ENCODE peak calls at places on chromosomes 7 and 10, in eight cellular contexts. One of them, this sample, is unnamed.

GRCh38 chr10:1183746-1184145 is 127.6 kb downstream of the WDR37 start:
- DNase-seq in coronary artery: no peak
- DNase-seq in tibial nerve: no peak
- DNase-seq in A549: no peak
- DNase-seq in naive thymus-derived CD4-positive, alpha-beta T cell: no peak
- DNase-seq in colonic mucosa: no peak
- DNase-seq in lower lobe of right lung: peak; percentile 13
- DNase-seq in substantia nigra: no peak
- DNase-seq in this sample: no peak

GRCh38 chr10:1529806-1530413 is 207.4 kb downstream of the ADARB2 start:
- DNase-seq in substantia nigra: no peak
- DNase-seq in A549: no peak
- DNase-seq in naive thymus-derived CD4-positive, alpha-beta T cell: no peak
- DNase-seq in coronary artery: no peak
- DNase-seq in colonic mucosa: no peak
- DNase-seq in lower lobe of right lung: no peak
- DNase-seq in tibial nerve: no peak
- DNase-seq in this sample: no peak

GRCh38 chr7:150383710-150384397 is 4.7 kb downstream of the ZNF775 start:
- DNase-seq in naive thymus-derived CD4-positive, alpha-beta T cell: no peak
- DNase-seq in lower lobe of right lung: no peak
- DNase-seq in colonic mucosa: peak; percentile 90
- DNase-seq in substantia nigra: peak; percentile 97
- DNase-seq in coronary artery: no peak
- DNase-seq in tibial nerve: peak; percentile 19
- DNase-seq in A549: no peak
- DNase-seq in this sample: peak; percentile 96

GRCh38 chr10:72812798-72813430 is 80.6 kb upstream of the OIT3 start:
- DNase-seq in naive thymus-derived CD4-positive, alpha-beta T cell: no peak
- DNase-seq in lower lobe of right lung: no peak
- DNase-seq in A549: peak; percentile 15
- DNase-seq in substantia nigra: no peak
- DNase-seq in colonic mucosa: no peak
- DNase-seq in tibial nerve: no peak
- DNase-seq in coronary artery: no peak
- DNase-seq in this sample: no peak

GRCh38 chr7:55538538-55538937 is 33.8 kb downstream of the VOPP1 start:
- DNase-seq in naive thymus-derived CD4-positive, alpha-beta T cell: no peak
- DNase-seq in tibial nerve: no peak
- DNase-seq in A549: no peak
- DNase-seq in colonic mucosa: no peak
- DNase-seq in coronary artery: no peak
- DNase-seq in substantia nigra: no peak
- DNase-seq in lower lobe of right lung: no peak
- DNase-seq in this sample: no peak

GRCh38 chr7:67019562-67020390 is 23.1 kb downstream of the TYW1 start:
- DNase-seq in naive thymus-derived CD4-positive, alpha-beta T cell: no peak
- DNase-seq in coronary artery: no peak
- DNase-seq in substantia nigra: no peak
- DNase-seq in colonic mucosa: no peak
- DNase-seq in tibial nerve: no peak
- DNase-seq in A549: no peak
- DNase-seq in lower lobe of right lung: no peak
- DNase-seq in this sample: no peak

GRCh38 chr10:104640339-104641149 is 546 bp upstream of the SORCS3 start:
- DNase-seq in tibial nerve: no peak
- DNase-seq in colonic mucosa: no peak
- DNase-seq in naive thymus-derived CD4-positive, alpha-beta T cell: no peak
- DNase-seq in lower lobe of right lung: no peak
- DNase-seq in A549: no peak
- DNase-seq in substantia nigra: no peak
- DNase-seq in coronary artery: no peak
- DNase-seq in this sample: no peak

GRCh38 chr10:61397175-61397986 is 55.8 kb downstream of the TMEM26 start:
- DNase-seq in substantia nigra: no peak
- DNase-seq in tibial nerve: no peak
- DNase-seq in lower lobe of right lung: no peak
- DNase-seq in naive thymus-derived CD4-positive, alpha-beta T cell: no peak
- DNase-seq in colonic mucosa: no peak
- DNase-seq in A549: no peak
- DNase-seq in coronary artery: no peak
- DNase-seq in this sample: no peak

GRCh38 chr7:131509781-131510180 is 46.6 kb downstream of the PODXL start:
- DNase-seq in A549: no peak
- DNase-seq in substantia nigra: no peak
- DNase-seq in lower lobe of right lung: no peak
- DNase-seq in coronary artery: no peak
- DNase-seq in colonic mucosa: no peak
- DNase-seq in naive thymus-derived CD4-positive, alpha-beta T cell: no peak
- DNase-seq in tibial nerve: no peak
- DNase-seq in this sample: no peak

GRCh38 chr7:150744041-150744656 is 6.9 kb downstream of the GIMAP5 start:
- DNase-seq in naive thymus-derived CD4-positive, alpha-beta T cell: no peak
- DNase-seq in lower lobe of right lung: no peak
- DNase-seq in substantia nigra: no peak
- DNase-seq in A549: no peak
- DNase-seq in colonic mucosa: no peak
- DNase-seq in tibial nerve: no peak
- DNase-seq in coronary artery: no peak
- DNase-seq in this sample: no peak

GRCh38 chr7:16638282-16639265 is 7.0 kb downstream of the ANKMY2 start:
- DNase-seq in A549: no peak
- DNase-seq in lower lobe of right lung: no peak
- DNase-seq in colonic mucosa: no peak
- DNase-seq in tibial nerve: no peak
- DNase-seq in coronary artery: no peak
- DNase-seq in substantia nigra: no peak
- DNase-seq in naive thymus-derived CD4-positive, alpha-beta T cell: no peak
- DNase-seq in this sample: no peak

GRCh38 chr10:88241501-88241900 is 341.6 kb downstream of the RNLS start:
- DNase-seq in tibial nerve: no peak
- DNase-seq in coronary artery: no peak
- DNase-seq in substantia nigra: no peak
- DNase-seq in lower lobe of right lung: no peak
- DNase-seq in colonic mucosa: no peak
- DNase-seq in A549: no peak
- DNase-seq in naive thymus-derived CD4-positive, alpha-beta T cell: no peak
- DNase-seq in this sample: no peak

GRCh38 chr10:88239212-88239611 is 343.9 kb downstream of the RNLS start:
- DNase-seq in naive thymus-derived CD4-positive, alpha-beta T cell: no peak
- DNase-seq in coronary artery: no peak
- DNase-seq in tibial nerve: no peak
- DNase-seq in substantia nigra: no peak
- DNase-seq in lower lobe of right lung: no peak
- DNase-seq in colonic mucosa: no peak
- DNase-seq in A549: no peak
- DNase-seq in this sample: no peak

GRCh38 chr10:88236121-88236743 is 346.9 kb downstream of the RNLS start:
- DNase-seq in substantia nigra: no peak
- DNase-seq in lower lobe of right lung: no peak
- DNase-seq in coronary artery: no peak
- DNase-seq in naive thymus-derived CD4-positive, alpha-beta T cell: no peak
- DNase-seq in colonic mucosa: peak; percentile 64
- DNase-seq in A549: no peak
- DNase-seq in tibial nerve: no peak
- DNase-seq in this sample: no peak

GRCh38 chr10:88234332-88234731 is 348.8 kb downstream of the RNLS start:
- DNase-seq in lower lobe of right lung: no peak
- DNase-seq in tibial nerve: no peak
- DNase-seq in colonic mucosa: peak; percentile 79
- DNase-seq in coronary artery: no peak
- DNase-seq in substantia nigra: no peak
- DNase-seq in naive thymus-derived CD4-positive, alpha-beta T cell: no peak
- DNase-seq in A549: no peak
- DNase-seq in this sample: no peak

GRCh38 chr10:88238515-88238914 is 344.6 kb downstream of the RNLS start:
- DNase-seq in A549: no peak
- DNase-seq in coronary artery: no peak
- DNase-seq in lower lobe of right lung: no peak
- DNase-seq in tibial nerve: no peak
- DNase-seq in colonic mucosa: no peak
- DNase-seq in naive thymus-derived CD4-positive, alpha-beta T cell: no peak
- DNase-seq in substantia nigra: no peak
- DNase-seq in this sample: no peak
- H3K27ac ChIP-seq in A549: no peak overlapping the region
- H3K27ac ChIP-seq in coronary artery: peak overlapping the region; percentile 63
- H3K27ac ChIP-seq in lower lobe of right lung: no peak overlapping the region
- H3K27ac ChIP-seq in tibial nerve: peak overlapping the region; percentile 15
- H3K27ac ChIP-seq in colonic mucosa: no peak overlapping the region
- H3K27ac ChIP-seq in naive thymus-derived CD4-positive, alpha-beta T cell: no peak overlapping the region
- H3K27ac ChIP-seq in substantia nigra: no peak overlapping the region
- H3K27ac ChIP-seq in this sample: no peak overlapping the region

DNA sequence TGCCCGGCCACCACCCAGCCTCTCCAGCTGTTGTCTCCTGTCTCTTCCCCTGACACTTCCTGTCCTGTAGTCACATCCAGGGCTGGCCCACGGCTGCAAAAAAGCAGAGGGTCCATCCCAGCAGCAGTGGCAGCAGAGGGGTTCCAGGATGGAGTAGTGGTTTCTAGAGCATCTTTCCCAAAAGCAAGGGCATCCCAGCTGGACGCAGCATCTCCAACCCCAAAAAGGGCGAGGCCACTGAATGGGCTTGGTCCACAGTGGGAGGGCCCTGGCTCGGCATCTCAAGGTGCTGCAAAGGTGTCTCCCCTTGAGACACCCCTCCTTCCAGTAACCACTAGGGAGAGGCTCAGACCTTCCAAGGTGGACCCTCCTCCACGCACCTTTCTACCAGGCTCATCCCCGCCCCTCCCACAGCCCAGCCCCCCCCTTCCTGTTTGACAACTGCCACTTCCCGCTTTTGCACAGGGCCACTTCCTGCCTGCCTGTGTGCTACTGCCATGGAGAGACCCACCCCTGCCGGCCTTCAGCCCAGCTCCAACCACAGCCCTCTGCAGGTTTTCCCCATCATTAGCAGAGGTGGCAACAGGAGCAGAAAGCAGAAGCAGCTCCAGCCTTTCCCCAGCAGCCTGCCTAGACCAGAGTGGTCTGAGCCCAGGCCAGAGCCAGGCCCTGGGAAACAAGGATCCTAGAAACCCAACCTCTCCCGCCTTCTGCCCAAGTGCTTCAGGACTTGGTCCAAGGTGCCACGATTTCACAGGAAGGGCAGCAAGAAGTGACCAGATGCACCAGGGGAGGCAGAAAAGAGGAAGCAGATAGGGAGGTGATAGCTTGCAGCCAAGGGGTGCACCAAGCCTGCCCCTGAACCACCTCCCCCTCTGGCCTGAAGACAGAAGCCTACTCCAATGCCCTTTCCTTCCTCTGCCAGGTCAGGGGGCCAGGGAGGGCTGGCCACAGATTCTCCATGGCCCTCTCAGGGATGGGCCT is 8.6 kb downstream of the CAMK2G start:
- DNase-seq in colonic mucosa: peak; percentile 59
- DNase-seq in lower lobe of right lung: peak; percentile 84
- DNase-seq in substantia nigra: no peak
- DNase-seq in coronary artery: no peak
- DNase-seq in A549: no peak
- DNase-seq in naive thymus-derived CD4-positive, alpha-beta T cell: peak; percentile 47
- DNase-seq in tibial nerve: no peak
- DNase-seq in this sample: no peak
- H3K27ac ChIP-seq in colonic mucosa: peak overlapping the region; percentile 46
- H3K27ac ChIP-seq in lower lobe of right lung: peak overlapping the region; percentile 78
- H3K27ac ChIP-seq in substantia nigra: peak overlapping the region; percentile 42
- H3K27ac ChIP-seq in coronary artery: peak overlapping the region; percentile 82
- H3K27ac ChIP-seq in A549: no peak overlapping the region
- H3K27ac ChIP-seq in naive thymus-derived CD4-positive, alpha-beta T cell: peak overlapping the region; percentile 67
- H3K27ac ChIP-seq in tibial nerve: no peak overlapping the region
- H3K27ac ChIP-seq in this sample: peak overlapping the region; percentile 36

GRCh38 chr7:1550005-1550845 is 5.8 kb downstream of the TMEM184A start:
- DNase-seq in naive thymus-derived CD4-positive, alpha-beta T cell: no peak
- DNase-seq in tibial nerve: no peak
- DNase-seq in A549: no peak
- DNase-seq in colonic mucosa: no peak
- DNase-seq in coronary artery: peak; percentile 73
- DNase-seq in substantia nigra: no peak
- DNase-seq in lower lobe of right lung: no peak
- DNase-seq in this sample: no peak
- H3K27ac ChIP-seq in naive thymus-derived CD4-positive, alpha-beta T cell: no peak overlapping the region
- H3K27ac ChIP-seq in tibial nerve: no peak overlapping the region
- H3K27ac ChIP-seq in A549: peak overlapping the region; percentile 26
- H3K27ac ChIP-seq in colonic mucosa: no peak overlapping the region
- H3K27ac ChIP-seq in coronary artery: no peak overlapping the region
- H3K27ac ChIP-seq in substantia nigra: no peak overlapping the region
- H3K27ac ChIP-seq in lower lobe of right lung: no peak overlapping the region
- H3K27ac ChIP-seq in this sample: no peak overlapping the region

GRCh38 chr7:22219036-22219435 is 137.9 kb downstream of the RAPGEF5 start:
- DNase-seq in A549: no peak
- DNase-seq in naive thymus-derived CD4-positive, alpha-beta T cell: no peak
- DNase-seq in substantia nigra: peak; percentile 49
- DNase-seq in lower lobe of right lung: no peak
- DNase-seq in coronary artery: no peak
- DNase-seq in colonic mucosa: no peak
- DNase-seq in tibial nerve: no peak
- DNase-seq in this sample: peak; percentile 12

GRCh38 chr7:22214000-22214399 is 143.0 kb downstream of the RAPGEF5 start:
- DNase-seq in naive thymus-derived CD4-positive, alpha-beta T cell: no peak
- DNase-seq in coronary artery: no peak
- DNase-seq in colonic mucosa: no peak
- DNase-seq in substantia nigra: no peak
- DNase-seq in tibial nerve: no peak
- DNase-seq in A549: no peak
- DNase-seq in lower lobe of right lung: no peak
- DNase-seq in this sample: no peak

GRCh38 chr7:22216309-22216708 is 140.6 kb downstream of the RAPGEF5 start:
- DNase-seq in lower lobe of right lung: no peak
- DNase-seq in tibial nerve: no peak
- DNase-seq in A549: no peak
- DNase-seq in colonic mucosa: no peak
- DNase-seq in substantia nigra: no peak
- DNase-seq in naive thymus-derived CD4-positive, alpha-beta T cell: no peak
- DNase-seq in coronary artery: no peak
- DNase-seq in this sample: no peak

GRCh38 chr7:22219739-22220493 is 137.0 kb downstream of the RAPGEF5 start:
- DNase-seq in substantia nigra: no peak
- DNase-seq in tibial nerve: no peak
- DNase-seq in lower lobe of right lung: no peak
- DNase-seq in naive thymus-derived CD4-positive, alpha-beta T cell: no peak
- DNase-seq in coronary artery: no peak
- DNase-seq in A549: no peak
- DNase-seq in colonic mucosa: no peak
- DNase-seq in this sample: no peak

DNA sequence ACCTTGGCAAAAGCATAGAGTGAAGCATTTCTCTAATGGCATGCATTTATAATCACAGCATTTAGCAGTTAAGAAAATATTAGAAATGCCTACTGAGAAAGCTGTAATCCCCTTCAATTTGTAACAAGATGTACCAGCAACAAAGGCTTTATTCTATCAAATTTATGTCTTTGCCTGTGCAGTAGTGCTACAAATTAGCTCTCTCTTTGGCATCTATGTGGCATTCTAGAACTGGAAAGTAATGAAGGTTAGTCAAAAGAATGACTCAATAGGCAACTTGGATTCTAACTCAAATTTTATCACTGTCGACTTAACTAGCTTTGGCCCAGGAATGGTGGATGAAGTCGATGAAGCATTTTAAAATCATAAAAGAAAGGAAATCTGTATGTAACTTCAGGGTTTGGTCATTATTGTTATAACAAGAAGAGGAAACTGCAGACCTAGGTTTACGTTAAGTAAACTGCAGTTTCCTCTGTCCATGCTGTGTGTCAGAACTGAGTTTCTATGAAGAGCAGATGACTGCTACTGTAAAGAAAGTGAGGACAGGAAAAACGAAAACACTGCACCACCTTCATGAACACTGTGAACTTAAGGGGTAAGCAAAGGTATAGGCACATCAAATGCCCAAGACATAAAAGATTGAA is 140.0 kb downstream of the RAPGEF5 start:
- DNase-seq in substantia nigra: no peak
- DNase-seq in coronary artery: no peak
- DNase-seq in A549: no peak
- DNase-seq in tibial nerve: no peak
- DNase-seq in naive thymus-derived CD4-positive, alpha-beta T cell: no peak
- DNase-seq in lower lobe of right lung: no peak
- DNase-seq in colonic mucosa: no peak
- DNase-seq in this sample: no peak
- H3K27ac ChIP-seq in substantia nigra: peak overlapping the region; percentile 95
- H3K27ac ChIP-seq in coronary artery: peak overlapping the region; percentile 83
- H3K27ac ChIP-seq in A549: no peak overlapping the region
- H3K27ac ChIP-seq in tibial nerve: peak overlapping the region; percentile 71
- H3K27ac ChIP-seq in naive thymus-derived CD4-positive, alpha-beta T cell: no peak overlapping the region
- H3K27ac ChIP-seq in lower lobe of right lung: peak overlapping the region; percentile 76
- H3K27ac ChIP-seq in colonic mucosa: no peak overlapping the region
- H3K27ac ChIP-seq in this sample: peak overlapping the region; percentile 95